ENCODE peak calls at places on chromosome 16, in eight cellular contexts. R is endothelial cell, M is GM23338, N is bronchial epithelial cell, Q is AG04450, Y is heart left ventricle, A is cardiac muscle cell, V is transverse colon. L is an unnamed sample.

GRCh38 chr16:56877783-56878182 is 12.8 kb downstream of the SLC12A3 start:
- DNase-seq in R (no peak), M (no peak), N (no peak), Q (no peak), Y (no peak), A (no peak), V (no peak), L (no peak)

GRCh38 chr16:68117884-68118283 is 32.7 kb downstream of the NFATC3 start:
- DNase-seq in R (no peak), M (no peak), N (no peak), Q (no peak), Y (no peak), A (no peak), V (no peak), L (no peak)

GRCh38 chr16:79607587-79607986 is 7.0 kb upstream of the MAF start:
- DNase-seq in R (no peak), M (no peak), N (peak), Q (no peak), Y (no peak), A (peak), V (no peak), L (no peak)

GRCh38 chr16:49096191-49096945 is 185.3 kb downstream of the CBLN1 start:
- DNase-seq in R (no peak), M (no peak), N (no peak), Q (no peak), Y (no peak), A (no peak), V (no peak), L (no peak)

GRCh38 chr16:49556252-49557069 is 182.9 kb downstream of the C16orf78 start:
- DNase-seq in R (peak), M (peak), N (peak), Q (no peak), Y (no peak), A (peak), V (no peak), L (no peak)

GRCh38 chr16:52743702-52744101 is 196.8 kb upstream of the TOX3 start:
- DNase-seq in R (no peak), M (no peak), N (no peak), Q (no peak), Y (no peak), A (no peak), V (no peak), L (no peak)

GRCh38 chr16:79656537-79657115 is 56.1 kb upstream of the MAF start:
- DNase-seq in R (no peak), M (peak), N (peak), Q (no peak), Y (no peak), A (no peak), V (no peak), L (no peak)

GRCh38 chr16:84603115-84603816 is 14.6 kb downstream of the COTL1 start:
- DNase-seq in R (no peak), M (no peak), N (peak), Q (peak), Y (peak), A (peak), V (peak), L (peak)

GRCh38 chr16:82175627-82176026 is 5.6 kb upstream of the MPHOSPH6 start:
- DNase-seq in R (no peak), M (no peak), N (no peak), Q (no peak), Y (no peak), A (no peak), V (no peak), L (no peak)

GRCh38 chr16:3988824-3989223 is 108.3 kb upstream of the CREBBP start:
- DNase-seq in R (no peak), M (no peak), N (no peak), Q (no peak), Y (no peak), A (no peak), V (no peak), L (no peak)

GRCh38 chr16:23420011-23420410 is 33.0 kb downstream of the COG7 start:
- DNase-seq in R (no peak), M (no peak), N (no peak), Q (no peak), Y (no peak), A (peak), V (no peak), L (no peak)

GRCh38 chr16:57541754-57542435 is 548 bp upstream of the ADGRG5 start:
- DNase-seq in R (no peak), M (no peak), N (no peak), Q (no peak), Y (no peak), A (no peak), V (no peak), L (no peak)

GRCh38 chr16:77759821-77760220 is 28.5 kb upstream of the VAT1L start:
- DNase-seq in R (no peak), M (no peak), N (no peak), Q (no peak), Y (no peak), A (peak), V (no peak), L (no peak)

GRCh38 chr16:63983401-63983800 is 1138.5 kb downstream of the CDH11 start:
- DNase-seq in R (no peak), M (peak), N (peak), Q (no peak), Y (no peak), A (no peak), V (no peak), L (no peak)

GRCh38 chr16:22670551-22670970 is 143.4 kb upstream of the HS3ST2 start:
- DNase-seq in R (peak), M (peak), N (peak), Q (no peak), Y (no peak), A (no peak), V (no peak), L (no peak)

GRCh38 chr16:3234543-3235541 is at the start of gene ZNF200:
- DNase-seq in R (peak), M (peak), N (peak), Q (peak), Y (peak), A (peak), V (peak), L (peak)

GRCh38 chr16:84777435-84777834 is 42.4 kb upstream of the CRISPLD2 start:
- DNase-seq in R (no peak), M (no peak), N (no peak), Q (no peak), Y (no peak), A (no peak), V (no peak), L (no peak)

GRCh38 chr16:66386629-66387622 is 20.4 kb downstream of the CDH5 start:
- DNase-seq in R (no peak), M (no peak), N (no peak), Q (no peak), Y (no peak), A (no peak), V (no peak), L (no peak)

GRCh38 chr16:1743376-1744337 is 27.7 kb downstream of the NME3 start:
- DNase-seq in R (no peak), M (no peak), N (no peak), Q (no peak), Y (no peak), A (no peak), V (no peak), L (no peak)

DNA sequence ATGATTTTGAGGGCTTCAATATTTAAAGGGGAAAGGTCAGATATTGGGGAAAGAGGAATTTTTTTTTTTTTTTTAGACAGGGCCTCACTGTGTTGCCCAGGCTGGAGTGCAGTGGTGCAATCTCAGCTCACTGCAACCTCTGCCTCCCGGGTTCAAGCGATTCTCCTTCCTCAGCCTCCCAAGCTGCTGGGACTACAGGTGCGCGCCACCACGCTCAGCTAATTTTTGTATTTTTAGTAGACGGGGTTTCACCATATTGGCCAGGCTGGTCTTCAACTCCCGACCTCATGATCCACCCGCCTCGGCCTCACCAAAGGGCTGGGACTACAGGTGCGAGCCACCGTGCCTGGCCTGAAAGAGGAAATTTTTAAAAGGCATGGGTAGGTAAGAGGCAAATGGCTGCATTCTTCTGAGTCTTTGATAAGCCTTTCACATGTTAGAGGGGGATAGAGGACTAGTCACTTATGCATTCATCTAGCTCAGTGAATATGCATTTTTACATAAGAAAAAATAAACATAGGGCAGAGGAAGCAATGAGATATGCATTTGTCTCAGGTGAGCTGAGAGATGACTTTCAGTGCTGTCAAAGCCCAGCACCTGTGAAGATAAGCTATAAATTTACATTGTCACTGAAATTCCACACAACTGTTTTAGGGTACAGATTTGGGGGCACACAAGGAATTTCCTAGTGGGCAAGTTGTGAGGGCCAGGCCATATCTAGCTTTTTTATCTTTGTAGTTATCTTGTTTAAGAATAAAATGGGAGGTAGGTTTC is 1.1 kb upstream of the FCSK start:
- DNase-seq in R (no peak), M (no peak), N (no peak), Q (no peak), Y (no peak), A (no peak), V (no peak), L (no peak)
- TF ChIP-seq CTCF in R (no peak), M (no peak), N (no peak), Q (no peak), Y (no peak), A (no peak), V (no peak), L (no peak)

GRCh38 chr16:73713817-73714495 is 582.7 kb upstream of the PSMD7 start:
- DNase-seq in R (peak), M (peak), N (peak), Q (no peak), Y (no peak), A (peak), V (peak), L (no peak)
- TF ChIP-seq CTCF in R (peak), M (peak), N (peak), Q (peak), Y (peak), A (peak), V (peak), L (peak)

GRCh38 chr16:31498493-31498892 is 9.7 kb downstream of the RUSF1 start:
- DNase-seq in R (no peak), M (no peak), N (no peak), Q (no peak), Y (no peak), A (no peak), V (no peak), L (no peak)

GRCh38 chr16:31501226-31501965 is 6.8 kb downstream of the RUSF1 start:
- DNase-seq in R (no peak), M (peak), N (no peak), Q (no peak), Y (no peak), A (no peak), V (no peak), L (no peak)

GRCh38 chr16:31502981-31503380 is 5.2 kb downstream of the RUSF1 start:
- DNase-seq in R (no peak), M (no peak), N (no peak), Q (no peak), Y (no peak), A (peak), V (no peak), L (no peak)

GRCh38 chr16:31501966-31502348 is 6.2 kb downstream of the RUSF1 start:
- DNase-seq in R (no peak), M (no peak), N (no peak), Q (no peak), Y (no peak), A (no peak), V (no peak), L (no peak)

DNA sequence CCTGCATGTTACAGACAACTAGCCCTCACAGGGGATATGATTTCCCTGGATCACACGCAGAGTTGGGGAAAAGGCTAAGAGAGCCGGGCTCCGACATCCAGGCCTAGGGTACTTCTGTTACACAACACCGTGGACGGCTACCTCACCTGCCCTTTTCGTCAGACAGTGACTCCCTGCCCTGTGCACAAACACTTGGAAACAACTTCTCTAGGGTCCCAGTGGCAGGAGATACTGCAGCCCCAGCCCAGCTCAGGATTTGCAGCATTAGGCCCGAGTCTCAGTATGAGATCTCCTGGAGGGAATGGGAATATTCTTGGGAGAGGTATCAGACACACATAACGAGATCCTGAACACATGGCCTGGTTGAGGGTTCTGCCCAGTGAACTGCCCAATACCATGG is 8.3 kb downstream of the RUSF1 start:
- DNase-seq in R (no peak), M (no peak), N (no peak), Q (no peak), Y (no peak), A (no peak), V (no peak), L (no peak)
- TF ChIP-seq CTCF in R (no peak), M (no peak), N (no peak), Q (no peak), Y (no peak), A (no peak), V (no peak), L (no peak)

DNA sequence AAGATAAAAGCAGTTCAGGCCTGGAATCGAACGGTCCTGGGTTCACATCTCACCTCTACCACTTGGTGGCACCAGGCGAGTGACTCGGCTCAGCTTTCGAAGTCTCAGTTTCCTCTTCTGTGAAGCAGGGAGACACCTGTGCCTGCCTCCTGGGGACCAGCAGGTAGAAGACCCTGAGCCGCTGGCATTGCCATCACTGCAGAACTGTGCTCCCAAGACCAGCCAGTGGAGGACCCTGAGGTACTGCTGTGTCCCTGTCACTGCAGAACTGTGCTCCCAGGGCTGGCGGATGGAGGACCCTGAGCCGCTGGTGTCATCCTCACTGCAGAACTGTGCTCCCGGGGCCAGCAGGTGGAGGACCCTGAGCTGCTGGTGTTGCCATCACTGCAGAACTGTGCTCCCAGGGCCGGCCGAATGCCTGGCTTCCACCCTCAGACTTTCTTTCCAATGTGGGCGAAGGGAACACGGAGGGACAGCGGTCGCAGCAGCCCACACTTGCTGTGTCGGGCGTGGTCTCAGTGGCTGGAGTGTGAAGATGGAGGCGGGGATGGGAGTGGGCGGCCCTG is 8.7 kb upstream of the SLC7A5 start:
- DNase-seq in R (no peak), M (no peak), N (no peak), Q (no peak), Y (no peak), A (no peak), V (no peak), L (no peak)
- TF ChIP-seq CTCF in R (no peak), M (peak), N (no peak), Q (no peak), Y (peak), A (peak), V (no peak), L (peak)

GRCh38 chr16:8569650-8570338 is 20.5 kb downstream of the TMEM114 start:
- DNase-seq in R (no peak), M (peak), N (no peak), Q (no peak), Y (no peak), A (no peak), V (no peak), L (no peak)

GRCh38 chr16:8564934-8565345 is 25.4 kb downstream of the TMEM114 start:
- DNase-seq in R (no peak), M (no peak), N (no peak), Q (no peak), Y (no peak), A (no peak), V (no peak), L (no peak)

GRCh38 chr16:8565498-8565897 is 24.8 kb downstream of the TMEM114 start:
- DNase-seq in R (no peak), M (peak), N (no peak), Q (no peak), Y (no peak), A (no peak), V (no peak), L (no peak)

GRCh38 chr16:8568231-8568617 is 22.1 kb downstream of the TMEM114 start:
- DNase-seq in R (no peak), M (no peak), N (no peak), Q (no peak), Y (no peak), A (no peak), V (no peak), L (no peak)

DNA sequence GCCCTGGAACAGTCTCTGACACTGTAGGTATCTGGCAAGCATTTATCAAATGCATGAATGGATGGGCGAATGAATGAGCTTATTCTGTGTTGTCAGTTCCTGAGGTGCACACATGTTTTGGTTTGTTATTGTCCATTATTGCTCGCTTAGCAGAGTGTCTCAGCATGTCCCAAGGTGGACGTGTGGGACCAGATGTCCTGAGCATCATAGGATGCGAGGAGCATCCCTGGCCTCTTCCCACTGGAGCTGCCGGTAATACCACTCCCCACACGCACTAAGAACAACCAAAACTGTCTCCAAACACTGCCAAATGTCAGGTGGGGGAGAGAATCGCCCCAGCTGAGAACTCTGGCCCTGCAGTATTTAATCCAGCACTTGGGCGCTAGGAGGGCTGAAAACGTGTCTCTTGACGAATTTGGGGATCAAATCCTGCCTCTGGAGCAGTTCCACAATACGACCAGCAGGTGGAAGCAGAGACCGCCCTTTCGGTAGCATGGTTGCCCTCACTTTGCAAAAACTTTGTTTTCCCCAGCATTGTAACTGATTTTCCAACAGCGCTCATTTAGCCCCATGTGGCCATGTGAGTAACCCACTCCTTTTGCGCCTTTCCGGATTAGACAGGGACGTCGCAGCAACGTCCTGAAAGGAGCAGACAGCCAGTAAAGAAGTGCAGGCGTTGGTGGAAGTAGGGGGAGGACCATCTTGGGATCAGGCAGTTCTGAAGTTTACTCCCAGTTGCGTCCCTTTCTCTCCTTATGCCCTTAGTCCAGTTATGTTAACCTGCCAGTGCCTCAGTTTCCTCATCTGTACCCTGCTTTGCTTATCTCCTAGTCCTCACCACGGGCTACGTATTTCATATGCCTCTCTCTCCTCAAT is 22.7 kb downstream of the TMEM114 start:
- DNase-seq in R (peak), M (peak), N (peak), Q (peak), Y (peak), A (peak), V (peak), L (peak)
- TF ChIP-seq CTCF in R (peak), M (peak), N (peak), Q (peak), Y (peak), A (peak), V (peak), L (peak)